ENCODE peak calls at places on chromosomes 13 and 19, in nine cellular contexts. S, Z, K, W, N, F, U, C and J are unnamed samples.

GRCh38 chr13:85093808-85094207 is 705.4 kb downstream of the SLITRK6 start:
- DNase-seq in S (no peak), Z (no peak), K (no peak), W (no peak), N (no peak), F (no peak), U (no peak), C (no peak), J (no peak)

GRCh38 chr13:110138009-110138699 is 168.8 kb downstream of the COL4A1 start:
- DNase-seq in S (peak), Z (peak), K (peak), W (peak), N (peak), F (peak), U (peak), C (peak), J (peak)

GRCh38 chr13:113220141-113220598 is 10.8 kb downstream of the CUL4A start:
- DNase-seq in S (no peak), Z (no peak), K (no peak), W (no peak), N (no peak), F (no peak), U (no peak), C (no peak), J (no peak)

GRCh38 chr13:98032168-98032567 is 78.7 kb downstream of the IPO5 start:
- DNase-seq in S (no peak), Z (no peak), K (no peak), W (no peak), N (peak), F (no peak), U (no peak), C (no peak), J (no peak)

GRCh38 chr13:47539317-47539716 is 461.8 kb downstream of the SUCLA2 start:
- DNase-seq in S (no peak), Z (no peak), K (no peak), W (no peak), N (peak), F (no peak), U (no peak), C (no peak), J (no peak)

GRCh38 chr19:4930664-4931063 is 21.4 kb downstream of the UHRF1 start:
- DNase-seq in S (no peak), Z (no peak), K (no peak), W (no peak), N (no peak), F (no peak), U (no peak), C (no peak), J (no peak)

GRCh38 chr13:99432637-99433542 is 68.4 kb upstream of the TM9SF2 start:
- DNase-seq in S (no peak), Z (peak), K (peak), W (peak), N (peak), F (peak), U (peak), C (no peak), J (peak)

GRCh38 chr19:42313096-42313839 is at the start of gene TMEM145:
- DNase-seq in S (peak), Z (no peak), K (peak), W (peak), N (peak), F (peak), U (no peak), C (peak), J (peak)

GRCh38 chr13:112134150-112135075 is 67.5 kb downstream of the SOX1 start:
- DNase-seq in S (no peak), Z (no peak), K (no peak), W (no peak), N (no peak), F (no peak), U (no peak), C (no peak), J (no peak)

GRCh38 chr19:1671716-1672037 is 19.3 kb upstream of the TCF3 start:
- DNase-seq in S (no peak), Z (no peak), K (no peak), W (no peak), N (no peak), F (no peak), U (no peak), C (no peak), J (no peak)

GRCh38 chr13:43730642-43731041 is 56.1 kb downstream of the ENOX1 start:
- DNase-seq in S (no peak), Z (no peak), K (no peak), W (peak), N (peak), F (no peak), U (no peak), C (no peak), J (no peak)

GRCh38 chr19:49475995-49476880 is 2.2 kb downstream of the FLT3LG start:
- DNase-seq in S (no peak), Z (peak), K (peak), W (no peak), N (no peak), F (peak), U (peak), C (no peak), J (peak)

GRCh38 chr13:98075048-98075447 is 67.8 kb upstream of the FARP1 start:
- DNase-seq in S (no peak), Z (no peak), K (no peak), W (no peak), N (no peak), F (no peak), U (no peak), C (no peak), J (no peak)

GRCh38 chr13:110617326-110618072 is 2.2 kb downstream of the NAXD start:
- DNase-seq in S (no peak), Z (no peak), K (no peak), W (peak), N (peak), F (no peak), U (no peak), C (no peak), J (peak)